ENCODE peak calls at places on chromosomes 16 and 17, in four cellular contexts. N is HCT116, O is neural progenitor cell, R is GM23248. A is an unnamed sample.

GRCh38 chr17:76528528-76529223 is 8.8 kb downstream of the CYGB start:
- DNase-seq in N (no peak), O (no peak), R (peak; percentile 71), A (no peak)

GRCh38 chr17:75832164-75832651 is 12.0 kb downstream of the UNC13D start:
- DNase-seq in N (no peak), O (no peak), R (peak; percentile 76), A (peak; percentile 60)

GRCh38 chr17:60165223-60165622 is 15.4 kb downstream of the CA4 start:
- DNase-seq in N (no peak), O (no peak), R (no peak), A (no peak)

GRCh38 chr17:41873559-41874292 is 8.5 kb upstream of the KLHL11 start:
- DNase-seq in N (no peak), O (no peak), R (peak; percentile 18), A (no peak)

GRCh38 chr16:76784530-76784929 is 406.5 kb upstream of the MON1B start:
- DNase-seq in N (no peak), O (no peak), R (no peak), A (no peak)

GRCh38 chr16:75264999-75265910 is 13.8 kb upstream of the BCAR1 start:
- DNase-seq in N (no peak), O (no peak), R (peak; percentile 68), A (no peak)

GRCh38 chr16:56279132-56279531 is 87.8 kb downstream of the GNAO1 start:
- DNase-seq in N (no peak), O (no peak), R (no peak), A (peak; percentile 26)

GRCh38 chr16:55993088-55993487 is 117.9 kb upstream of the CES5A start:
- DNase-seq in N (no peak), O (no peak), R (no peak), A (no peak)

GRCh38 chr16:81449241-81449640 is 4.6 kb downstream of the CMIP start:
- DNase-seq in N (no peak), O (no peak), R (no peak), A (no peak)

GRCh38 chr16:79317521-79317920 is 283.0 kb downstream of the MAF start:
- DNase-seq in N (no peak), O (no peak), R (no peak), A (no peak)

GRCh38 chr17:47618416-47618815 is 31.3 kb upstream of the KPNB1 start:
- DNase-seq in N (peak; percentile 23), O (peak; percentile 6), R (peak; percentile 58), A (peak; percentile 61)

GRCh38 chr17:3792481-3792880 is 8.5 kb downstream of the ITGAE start:
- DNase-seq in N (no peak), O (no peak), R (no peak), A (no peak)

GRCh38 chr17:17873450-17873991 is 36.7 kb upstream of the SREBF1 start:
- DNase-seq in N (no peak), O (no peak), R (no peak), A (no peak)

GRCh38 chr16:27722892-27723450 is 173.0 kb downstream of the KATNIP start:
- DNase-seq in N (no peak), O (no peak), R (no peak), A (no peak)

GRCh38 chr17:1203111-1203966 is 23.6 kb upstream of the ABR start:
- DNase-seq in N (no peak), O (peak; percentile 94), R (peak; percentile 92), A (peak; percentile 56)

GRCh38 chr17:18261146-18261515 is 669 bp downstream of the MIEF2 start:
- DNase-seq in N (no peak), O (peak; percentile 43), R (peak; percentile 81), A (peak; percentile 79)

GRCh38 chr16:73735954-73736353 is 560.7 kb upstream of the PSMD7 start:
- DNase-seq in N (no peak), O (no peak), R (no peak), A (no peak)

GRCh38 chr17:54085020-54085419 is 262.3 kb downstream of the KIF2B start:
- DNase-seq in N (no peak), O (no peak), R (no peak), A (no peak)

GRCh38 chr16:86289304-86289703 is 221.0 kb upstream of the FOXF1 start:
- DNase-seq in N (no peak), O (peak; percentile 16), R (no peak), A (no peak)
- TF ChIP-seq EZH2 in N (no peak), O (peak; percentile 81), R (no peak), A (no peak)

GRCh38 chr17:45043268-45043681 is 8.2 kb downstream of the DCAKD start:
- DNase-seq in N (no peak), O (no peak), R (peak; percentile 20), A (no peak)
- TF ChIP-seq EZH2phosphoT487 in N (no peak), O (no peak), R (no peak), A (no peak)

GRCh38 chr16:24861461-24861860 is 15.7 kb downstream of the SLC5A11 start:
- DNase-seq in N (no peak), O (no peak), R (no peak), A (no peak)
- H3K4me2 ChIP-seq in N (no peak overlapping the region), O (no peak overlapping the region), R (no peak overlapping the region), A (no peak overlapping the region)

DNA sequence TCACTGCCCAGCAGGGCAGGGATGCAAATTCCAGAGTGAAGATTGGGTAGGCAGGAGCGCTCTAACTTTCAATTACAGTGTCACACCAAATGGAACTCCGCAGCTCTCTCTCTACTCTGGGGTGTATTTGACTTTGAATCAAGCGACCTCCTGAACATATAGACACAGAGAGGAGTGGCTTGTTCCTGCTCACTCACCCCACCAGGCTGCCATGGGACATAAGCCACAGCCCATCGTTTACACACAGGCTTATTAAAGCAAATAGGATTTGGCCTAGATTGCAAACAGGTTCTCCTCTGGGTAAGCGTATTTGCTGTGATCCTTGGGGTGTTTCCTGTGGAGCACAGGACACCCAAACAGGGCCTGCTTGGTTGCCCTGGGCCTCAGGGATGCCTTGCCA is 281.6 kb upstream of the CCL2 start:
- DNase-seq in N (no peak), O (no peak), R (no peak), A (no peak)
- TF ChIP-seq EZH2 in N (no peak), O (no peak), R (no peak), A (no peak)

DNA sequence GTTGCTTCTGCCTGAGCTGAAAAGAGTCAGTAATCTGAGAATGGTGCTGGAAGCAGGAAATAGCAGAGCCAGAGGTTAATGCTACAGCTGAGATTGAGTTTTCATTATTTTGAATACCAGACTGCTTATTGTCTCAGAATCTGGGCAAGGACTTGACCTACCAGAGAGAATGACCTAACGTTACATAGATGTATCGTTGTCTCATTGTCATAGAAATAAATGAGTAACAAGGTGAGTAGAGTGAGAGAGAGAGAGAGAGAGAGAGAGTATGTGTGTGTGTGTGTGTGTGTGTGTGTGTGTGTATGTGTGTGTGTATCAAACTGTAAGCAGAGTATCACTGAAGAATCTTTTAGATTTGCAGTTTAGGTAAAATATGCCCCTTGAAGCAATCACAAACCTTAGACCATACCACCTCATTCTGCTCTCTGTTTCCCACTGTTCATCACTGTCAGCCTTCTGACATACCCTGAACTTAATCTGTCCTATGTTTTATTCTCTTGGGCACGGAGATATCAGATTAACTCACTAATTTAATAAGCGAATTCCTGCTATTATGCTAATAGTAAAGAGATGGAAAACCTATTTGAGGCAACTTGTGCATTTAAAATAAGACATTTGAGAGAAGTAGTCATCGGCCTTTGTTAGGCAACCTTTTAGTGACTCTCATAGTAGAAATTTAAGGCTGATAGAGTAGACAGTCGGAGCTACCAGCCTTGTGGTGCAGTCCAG is 87.8 kb downstream of the CYB561 start:
- DNase-seq in N (no peak), O (no peak), R (peak; percentile 95), A (no peak)
- TF ChIP-seq EZH2phosphoT487 in N (no peak), O (no peak), R (peak; percentile 64), A (no peak)

GRCh38 chr16:11205065-11205699 is 50.8 kb downstream of the SOCS1 start:
- DNase-seq in N (no peak), O (no peak), R (no peak), A (no peak)
- H3K4me2 ChIP-seq in N (no peak overlapping the region), O (no peak overlapping the region), R (no peak overlapping the region), A (no peak overlapping the region)

DNA sequence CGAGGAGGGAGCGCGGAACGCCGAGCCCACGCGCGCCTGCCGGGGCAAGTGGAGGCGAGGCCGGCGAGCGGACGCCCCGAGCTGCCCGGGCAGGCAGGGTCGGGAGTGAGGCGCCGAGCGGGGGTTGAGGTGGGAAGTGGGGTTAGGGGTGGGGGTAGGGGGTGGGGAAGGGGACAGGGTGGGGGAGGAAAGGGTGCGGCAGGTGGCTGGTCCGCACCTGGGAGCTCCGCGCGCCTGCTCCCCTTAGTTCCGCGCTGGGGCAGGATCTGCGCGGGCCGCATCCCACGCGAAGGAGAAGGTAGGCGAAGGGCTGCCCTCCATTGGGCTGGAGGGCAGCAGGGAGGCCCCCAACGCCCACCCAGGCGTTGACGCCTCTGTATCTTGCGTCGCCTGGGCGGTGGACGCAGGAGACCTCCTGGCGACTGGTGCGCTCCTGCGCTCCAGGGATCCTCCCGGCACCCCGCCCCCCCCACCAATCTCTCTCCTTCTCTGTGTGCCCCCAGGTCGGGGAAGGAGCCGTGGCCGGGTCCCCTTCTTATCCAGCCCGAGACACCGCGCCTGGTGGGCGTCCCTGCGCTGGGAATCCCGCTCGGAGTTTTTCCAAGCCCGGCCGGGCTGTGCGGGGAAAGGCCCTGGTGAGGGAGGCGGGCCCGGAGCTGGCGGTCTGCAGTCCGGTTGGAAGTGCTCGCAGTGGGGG is 51.3 kb upstream of the AMZ2 start:
- DNase-seq in N (no peak), O (peak; percentile 33), R (peak; percentile 28), A (no peak)
- TF ChIP-seq EZH2 in N (no peak), O (peak; percentile 84), R (no peak), A (peak; percentile 68)